ENCODE peak calls at places on chromosomes 4 and X, in ten cellular contexts. E is sigmoid colon, F is HCT116, P is lower leg skin, S is K562, C is mucosa of descending colon, M is BE2C, I is psoas muscle, N is colonic mucosa, A is AG04450. Y is an unnamed sample.

GRCh38 chrX:119486745-119487144 is 18.5 kb downstream of the SLC25A5 start:
- DNase-seq in E (peak; percentile 17), F (no peak), P (peak; percentile 54), S (no peak), C (no peak), M (no peak), I (no peak), N (no peak), A (no peak), Y (no peak)

GRCh38 chr4:163111588-163111987 is 55.1 kb downstream of the NAF1 start:
- DNase-seq in E (no peak), F (no peak), P (no peak), S (no peak), C (no peak), M (no peak), I (no peak), N (no peak), A (no peak), Y (no peak)

GRCh38 chrX:88170528-88170927 is 576.5 kb upstream of the CPXCR1 start:
- DNase-seq in E (no peak), F (no peak), P (no peak), S (no peak), C (no peak), M (no peak), I (no peak), N (no peak), A (no peak), Y (no peak)

GRCh38 chr4:17285747-17286146 is 226.1 kb downstream of the QDPR start:
- DNase-seq in E (no peak), F (no peak), P (no peak), S (no peak), C (no peak), M (no peak), I (no peak), N (no peak), A (no peak), Y (no peak)

GRCh38 chr4:4603592-4603991 is 61.7 kb upstream of the STX18 start:
- DNase-seq in E (no peak), F (no peak), P (peak; percentile 32), S (no peak), C (no peak), M (peak; percentile 51), I (no peak), N (no peak), A (no peak), Y (no peak)

GRCh38 chrX:77415161-77415560 is 32.0 kb upstream of the FGF16 start:
- DNase-seq in E (no peak), F (no peak), P (no peak), S (no peak), C (no peak), M (no peak), I (no peak), N (no peak), A (no peak), Y (no peak)

GRCh38 chrX:119647552-119648420 is 41.6 kb upstream of the NKRF start:
- DNase-seq in E (no peak), F (no peak), P (no peak), S (no peak), C (no peak), M (no peak), I (no peak), N (no peak), A (no peak), Y (no peak)

GRCh38 chr4:122503214-122503613 is 46.7 kb upstream of the IL2 start:
- DNase-seq in E (no peak), F (no peak), P (no peak), S (no peak), C (no peak), M (no peak), I (no peak), N (no peak), A (no peak), Y (no peak)

GRCh38 chr4:119081943-119082342 is 53.7 kb upstream of the MYOZ2 start:
- DNase-seq in E (no peak), F (no peak), P (no peak), S (no peak), C (no peak), M (no peak), I (no peak), N (no peak), A (no peak), Y (peak; percentile 24)

GRCh38 chr4:304987-305680 is at the start of gene ZNF732:
- DNase-seq in E (no peak), F (no peak), P (no peak), S (peak; percentile 9), C (no peak), M (peak; percentile 66), I (peak; percentile 14), N (peak; percentile 51), A (peak; percentile 16), Y (peak; percentile 18)

GRCh38 chr4:41687971-41688370 is 60.6 kb downstream of the PHOX2B start:
- DNase-seq in E (no peak), F (no peak), P (no peak), S (no peak), C (no peak), M (peak; percentile 61), I (no peak), N (no peak), A (no peak), Y (no peak)

GRCh38 chr4:158793021-158793420 is 24.2 kb downstream of the FNIP2 start:
- DNase-seq in E (no peak), F (no peak), P (no peak), S (no peak), C (no peak), M (no peak), I (no peak), N (no peak), A (no peak), Y (no peak)

GRCh38 chr4:39637572-39638357 is 900 bp downstream of the SMIM14 start:
- DNase-seq in E (peak; percentile 83), F (peak; percentile 21), P (peak; percentile 91), S (peak; percentile 22), C (peak; percentile 73), M (peak; percentile 38), I (peak; percentile 52), N (peak; percentile 74), A (no peak), Y (peak; percentile 61)

GRCh38 chrX:140505421-140506337 is 810 bp upstream of the SOX3 start:
- DNase-seq in E (no peak), F (no peak), P (no peak), S (no peak), C (no peak), M (no peak), I (no peak), N (no peak), A (no peak), Y (no peak)

GRCh38 chr4:5018603-5019002 is 655 bp downstream of the CYTL1 start:
- DNase-seq in E (no peak), F (no peak), P (no peak), S (no peak), C (no peak), M (no peak), I (no peak), N (no peak), A (no peak), Y (no peak)

GRCh38 chr4:7013171-7013570 is 30.0 kb upstream of the TADA2B start:
- DNase-seq in E (no peak), F (no peak), P (no peak), S (no peak), C (no peak), M (peak; percentile 82), I (no peak), N (no peak), A (no peak), Y (no peak)

GRCh38 chrX:9340619-9341304 is 124.1 kb upstream of the TBL1X start:
- DNase-seq in E (peak; percentile 74), F (no peak), P (peak; percentile 87), S (no peak), C (no peak), M (peak; percentile 28), I (peak; percentile 30), N (peak; percentile 37), A (no peak), Y (peak; percentile 32)

GRCh38 chr4:79913581-79913980 is 159.4 kb downstream of the ANTXR2 start:
- DNase-seq in E (no peak), F (no peak), P (no peak), S (no peak), C (no peak), M (no peak), I (no peak), N (no peak), A (peak; percentile 11), Y (no peak)

GRCh38 chr4:76279462-76279861 is 27.1 kb upstream of the STBD1 start:
- DNase-seq in E (no peak), F (no peak), P (no peak), S (no peak), C (no peak), M (no peak), I (no peak), N (no peak), A (no peak), Y (no peak)
- TF ChIP-seq CTCF in E (no peak), F (peak; percentile 15), P (no peak), S (no peak), C (no peak), M (no peak), I (no peak), N (no peak), A (no peak), Y (no peak)

DNA sequence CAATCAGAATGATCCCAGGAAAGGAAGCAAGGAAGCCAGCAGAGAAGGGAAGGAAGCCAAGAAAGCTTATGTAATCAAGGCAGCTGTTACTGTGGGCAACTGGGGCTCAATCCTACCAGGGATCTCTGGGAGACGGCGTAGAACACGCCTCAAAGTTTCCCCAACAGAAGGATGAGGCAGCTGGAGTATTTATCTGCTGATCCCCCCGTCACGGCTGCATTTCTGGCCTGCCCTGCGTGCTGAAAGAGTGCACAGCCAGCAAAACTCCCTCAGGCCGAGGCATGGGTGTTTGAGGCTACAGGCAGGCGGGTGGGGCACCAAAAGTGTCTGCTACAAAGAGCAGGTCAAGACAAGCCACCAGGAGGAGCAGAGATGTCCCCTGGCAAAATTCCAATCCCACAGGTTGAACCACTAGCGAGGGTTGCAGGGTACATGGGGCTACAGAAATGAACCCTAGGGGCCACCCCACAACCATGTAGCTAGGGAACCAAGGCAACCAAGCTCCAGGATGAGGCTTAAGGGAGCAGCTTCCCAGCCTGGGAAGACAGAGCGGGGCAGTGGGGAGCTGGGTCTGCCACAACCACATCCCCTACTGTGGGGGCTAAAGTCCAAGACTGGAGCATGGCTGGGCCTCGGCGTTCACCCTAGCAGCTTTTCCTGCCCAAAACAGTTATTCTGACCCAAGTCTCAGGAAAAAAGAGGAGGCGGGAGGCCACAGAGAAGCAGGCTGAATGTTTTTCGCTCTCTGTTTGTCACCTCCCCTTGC is 113.4 kb downstream of the BCOR start:
- DNase-seq in E (no peak), F (no peak), P (no peak), S (peak; percentile 20), C (no peak), M (peak; percentile 31), I (no peak), N (peak; percentile 32), A (peak; percentile 15), Y (no peak)
- TF ChIP-seq CTCF in E (no peak), F (no peak), P (no peak), S (peak; percentile 18), C (no peak), M (no peak), I (no peak), N (no peak), A (no peak), Y (no peak)

GRCh38 chr4:123856689-123857545 is 460.3 kb downstream of the SPRY1 start:
- DNase-seq in E (no peak), F (no peak), P (no peak), S (no peak), C (peak; percentile 33), M (no peak), I (no peak), N (peak; percentile 48), A (no peak), Y (peak; percentile 24)
- TF ChIP-seq CTCF in E (no peak), F (no peak), P (no peak), S (no peak), C (no peak), M (no peak), I (peak; percentile 29), N (no peak), A (peak; percentile 30), Y (no peak)

GRCh38 chr4:76948441-76949292 is 885 bp upstream of the SEPTIN11 start:
- DNase-seq in E (peak; percentile 90), F (peak; percentile 59), P (peak; percentile 94), S (peak; percentile 78), C (peak; percentile 87), M (peak; percentile 88), I (peak; percentile 77), N (peak; percentile 81), A (no peak), Y (peak; percentile 72)
- TF ChIP-seq CTCF in E (no peak), F (no peak), P (no peak), S (no peak), C (no peak), M (no peak), I (no peak), N (no peak), A (no peak), Y (no peak)